ENCODE peak calls at places on chromosomes 5 and 9, in ten cellular contexts. W is stimulated activated CD8-positive, alpha-beta memory T cell treated with anti-CD3 and anti-CD28 coated beads, Interleukin-2, amount 100 ng/mL, for 1 hour; Y is kidney epithelial cell; S is CD8-positive, alpha-beta T cell; I is PC-3; M is MM.1S; F is bronchial epithelial cell; U is neural progenitor cell; E is breast epithelium; X is activated CD4-positive, alpha-beta T cell treated with anti-CD3 and anti-CD28 coated beads, Interleukin-2, amount 50 U/mL, for 48 hours. G is an unnamed sample.

GRCh38 chr9:68546596-68547390 is 6.1 kb upstream of the TMEM252 start:
- DNase-seq in W (no peak), Y (no peak), S (no peak), I (no peak), M (peak), F (no peak), U (no peak), E (no peak), X (no peak), G (peak)

GRCh38 chr5:418681-419121 is 24.3 kb upstream of the EXOC3 start:
- DNase-seq in W (no peak), Y (no peak), S (no peak), I (no peak), M (no peak), F (no peak), U (no peak), E (no peak), X (no peak), G (no peak)

GRCh38 chr5:100797863-100798262 is 105.2 kb downstream of the ST8SIA4 start:
- DNase-seq in W (no peak), Y (peak), S (no peak), I (peak), M (no peak), F (peak), U (no peak), E (no peak), X (no peak), G (no peak)

GRCh38 chr5:131810510-131811249 is 13.9 kb upstream of the FNIP1 start:
- DNase-seq in W (no peak), Y (no peak), S (no peak), I (peak), M (peak), F (no peak), U (peak), E (no peak), X (no peak), G (peak)

GRCh38 chr9:26893030-26893676 is 551 bp upstream of the CAAP1 start:
- DNase-seq in W (no peak), Y (no peak), S (no peak), I (no peak), M (no peak), F (no peak), U (peak), E (no peak), X (no peak), G (no peak)

GRCh38 chr9:128863647-128864046 is 18.1 kb downstream of the KYAT1 start:
- DNase-seq in W (peak), Y (no peak), S (peak), I (peak), M (peak), F (peak), U (peak), E (no peak), X (peak), G (peak)

GRCh38 chr9:95980262-95981125 is 105.0 kb downstream of the ERCC6L2 start:
- DNase-seq in W (no peak), Y (no peak), S (no peak), I (no peak), M (no peak), F (peak), U (no peak), E (no peak), X (no peak), G (no peak)

GRCh38 chr5:96781031-96781733 is 26.6 kb downstream of the ERAP1 start:
- DNase-seq in W (no peak), Y (no peak), S (no peak), I (peak), M (no peak), F (peak), U (no peak), E (no peak), X (no peak), G (peak)

GRCh38 chr9:105244996-105245719 is 707 bp downstream of the SLC44A1 start:
- DNase-seq in W (peak), Y (no peak), S (peak), I (peak), M (peak), F (peak), U (peak), E (peak), X (peak), G (peak)

GRCh38 chr5:137497396-137498290 is 1.5 kb downstream of the SPOCK1 start:
- DNase-seq in W (no peak), Y (no peak), S (no peak), I (peak), M (no peak), F (peak), U (no peak), E (no peak), X (no peak), G (no peak)

GRCh38 chr5:77492653-77493000 is 511 bp upstream of the WDR41 start:
- DNase-seq in W (no peak), Y (no peak), S (no peak), I (no peak), M (no peak), F (no peak), U (no peak), E (no peak), X (no peak), G (no peak)

GRCh38 chr5:119031905-119032304 is 39.0 kb upstream of the DMXL1 start:
- DNase-seq in W (no peak), Y (peak), S (no peak), I (no peak), M (no peak), F (peak), U (no peak), E (no peak), X (peak), G (no peak)

G was measured in small intestine.